ENCODE peak calls at places on chromosome 18, in four cellular contexts. A, U, N and W are unnamed samples. For H3K9me3 and H3K4me1, the result is how much of the 10 kb centered on the place peaks cover.

GRCh38 chr18:55547705-55548056 is 40.3 kb downstream of the TCF4 start:
- DNase-seq in U (no peak), A (no peak), N (no peak), W (no peak)

GRCh38 chr18:23377669-23378469 is 75.2 kb upstream of the RIOK3 start:
- DNase-seq in A (no peak), U (peak), N (no peak), W (no peak)

GRCh38 chr18:48326901-48327675 is 82.1 kb downstream of the ZBTB7C start:
- DNase-seq in U (peak), A (no peak), N (no peak), W (no peak)

GRCh38 chr18:24860978-24861680 is 400.7 kb downstream of the HRH4 start:
- DNase-seq in U (no peak), A (no peak), N (no peak), W (no peak)

GRCh38 chr18:7002107-7002506 is 115.5 kb downstream of the LAMA1 start:
- DNase-seq in A (no peak), U (no peak), N (no peak), W (no peak)

GRCh38 chr18:12863687-12864086 is 20.4 kb downstream of the PTPN2 start:
- DNase-seq in N (no peak), U (peak), A (no peak), W (no peak)

GRCh38 chr18:25423760-25424159 is 71.8 kb upstream of the ZNF521 start:
- DNase-seq in U (no peak), N (no peak), A (no peak), W (no peak)

GRCh38 chr18:13281406-13281805 is 62.8 kb downstream of the LDLRAD4 start:
- DNase-seq in N (no peak), U (no peak), A (no peak), W (no peak)

GRCh38 chr18:23732439-23732838 is 43.2 kb downstream of the LAMA3 start:
- DNase-seq in U (no peak), A (no peak), N (no peak), W (no peak)

GRCh38 chr18:59742325-59743111 is 45.3 kb upstream of the CCBE1 start:
- DNase-seq in A (no peak), U (peak), N (peak), W (no peak)

GRCh38 chr18:24567199-24567598 is 106.8 kb downstream of the HRH4 start:
- DNase-seq in U (peak), N (no peak), A (no peak), W (no peak)

GRCh38 chr18:24341361-24341760 is 56.3 kb downstream of the OSBPL1A start:
- DNase-seq in N (no peak), A (no peak), U (no peak), W (no peak)

GRCh38 chr18:65725421-65726050 is 25.3 kb upstream of the CDH7 start:
- DNase-seq in U (no peak), A (peak), N (peak), W (peak)

GRCh38 chr18:70700496-70700895 is 411.7 kb downstream of the SOCS6 start:
- DNase-seq in U (no peak), A (no peak), N (no peak), W (no peak)
- H3K9me3 ChIP-seq in U (under half), A (under half), N (under half), W (under half)

DNA sequence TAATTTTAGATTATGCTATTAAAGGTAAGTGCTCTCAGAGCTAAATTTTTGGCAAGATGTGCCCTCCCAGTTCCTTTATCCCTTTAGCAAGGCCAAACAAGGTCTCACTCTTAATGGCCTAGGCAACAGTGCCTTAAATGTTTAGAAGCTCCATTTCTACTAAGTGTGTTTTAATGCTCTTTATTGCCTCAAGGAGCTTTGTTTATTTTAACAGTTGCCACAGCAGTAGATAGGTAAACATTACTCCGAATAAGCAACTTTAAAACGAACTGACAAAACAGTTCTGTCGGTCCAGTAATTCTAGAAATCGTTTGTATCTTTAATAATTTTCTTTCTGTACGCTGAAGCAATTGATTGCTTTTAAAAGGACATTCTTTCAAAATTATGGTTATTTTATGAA is 74.5 kb downstream of the PIEZO2 start:
- DNase-seq in N (no peak), U (no peak), A (no peak), W (no peak)
- H3K4me1 ChIP-seq in N (under half), U (under half), A (under half), W (under half)

GRCh38 chr18:78995740-78996395 is 16.2 kb downstream of the SALL3 start:
- DNase-seq in N (no peak), U (no peak), A (no peak), W (no peak)
- H3K9me3 ChIP-seq in N (under half), U (under half), A (under half), W (under half)

DNA sequence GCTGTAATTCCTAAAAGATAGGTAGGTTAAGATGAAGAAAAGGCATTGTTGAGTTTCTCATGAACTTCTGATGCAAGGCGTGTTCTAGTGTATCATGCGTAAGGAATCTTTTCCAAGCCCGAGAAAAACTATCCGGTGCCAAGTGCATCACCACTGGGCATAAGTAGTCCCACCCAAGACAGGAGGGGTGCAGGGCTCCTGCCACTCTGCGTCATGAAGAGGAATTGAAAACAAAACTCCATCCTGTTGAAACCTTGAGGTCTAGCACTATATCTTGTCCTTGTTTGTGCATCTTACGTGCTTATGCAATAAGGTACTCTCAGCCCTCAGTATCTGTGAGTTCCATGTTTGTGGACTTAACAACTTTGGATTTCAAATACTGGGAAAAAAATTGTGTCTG is 45.8 kb downstream of the RAB31 start:
- DNase-seq in N (no peak), A (no peak), U (peak), W (no peak)
- H3K4me1 ChIP-seq in N (under half), A (under half), U (under half), W (under half)

DNA sequence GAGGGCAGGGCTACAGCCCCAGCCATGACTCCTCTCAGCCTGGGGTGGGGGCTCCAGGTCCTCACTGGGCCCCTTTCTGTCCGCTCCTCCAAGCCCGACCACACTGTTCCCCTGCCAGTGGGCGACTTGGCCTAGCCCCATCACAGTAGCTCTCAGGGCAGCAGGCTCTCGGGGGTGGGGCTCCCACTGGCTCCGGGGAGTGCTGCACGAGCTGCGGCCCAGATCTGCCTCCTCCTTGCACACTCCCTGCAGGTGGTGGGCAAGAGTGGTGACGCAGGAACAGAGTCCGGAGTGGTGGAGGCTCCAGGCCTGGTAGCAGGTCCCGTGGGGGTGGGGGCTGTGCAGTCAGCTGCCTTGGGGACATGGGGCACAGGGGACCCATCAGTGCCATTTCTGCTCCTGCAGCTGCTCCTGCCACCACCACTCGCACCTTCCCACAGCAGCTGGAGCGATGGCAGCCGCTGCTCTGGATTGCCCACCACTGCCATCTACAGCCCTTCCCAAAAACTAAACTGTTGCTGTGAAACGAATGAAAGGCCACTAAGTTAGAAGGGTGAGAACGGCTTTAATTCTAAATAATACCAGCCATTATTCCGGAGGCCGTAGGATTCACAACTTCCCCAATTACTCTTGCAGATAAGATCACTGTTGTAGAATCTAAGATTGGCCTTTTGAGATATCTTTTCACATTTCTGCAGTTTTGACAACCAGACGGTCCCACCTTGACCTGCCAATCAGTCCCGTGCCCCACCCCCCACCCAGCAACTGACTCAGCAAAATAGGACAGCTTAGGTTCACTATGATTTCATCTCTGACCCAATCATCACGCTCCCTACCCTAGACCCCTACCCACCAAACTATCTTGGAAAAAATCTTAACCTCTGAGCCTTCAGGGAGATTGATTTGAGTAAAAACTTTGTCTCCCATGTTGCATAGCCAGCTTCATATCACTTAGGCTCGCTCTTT is 530.2 kb downstream of the DCC start:
- DNase-seq in N (no peak), U (no peak), A (no peak), W (no peak)
- H3K9me3 ChIP-seq in N (under half), U (under half), A (under half), W (under half)

GRCh38 chr18:50125456-50125855 is 69.5 kb downstream of the MYO5B start:
- DNase-seq in N (no peak), U (no peak), A (no peak), W (no peak)

GRCh38 chr18:50128506-50129271 is 66.3 kb downstream of the MYO5B start:
- DNase-seq in U (no peak), N (no peak), A (peak), W (no peak)

GRCh38 chr18:50126466-50126865 is 68.5 kb downstream of the MYO5B start:
- DNase-seq in A (no peak), U (no peak), N (no peak), W (no peak)

GRCh38 chr18:50131591-50131990 is 63.4 kb downstream of the MYO5B start:
- DNase-seq in A (no peak), N (no peak), U (no peak), W (no peak)

GRCh38 chr18:50127516-50128229 is 67.3 kb downstream of the MYO5B start:
- DNase-seq in U (no peak), N (no peak), A (no peak), W (no peak)
- H3K4me1 ChIP-seq in U (under half), N (under half), A (under half), W (under half)

GRCh38 chr18:14959550-14959949 is 211.6 kb downstream of the ANKRD30B start:
- DNase-seq in N (no peak), A (no peak), U (no peak), W (no peak)

GRCh38 chr18:14964002-14964401 is 216.0 kb downstream of the ANKRD30B start:
- DNase-seq in U (no peak), N (no peak), A (no peak), W (no peak)

GRCh38 chr18:14963246-14963645 is 215.3 kb downstream of the ANKRD30B start:
- DNase-seq in N (no peak), U (no peak), A (no peak), W (no peak)

GRCh38 chr18:14962626-14963025 is 214.7 kb downstream of the ANKRD30B start:
- DNase-seq in A (no peak), U (no peak), N (no peak), W (no peak)

GRCh38 chr18:14961991-14962390 is 214.0 kb downstream of the ANKRD30B start:
- DNase-seq in N (no peak), A (no peak), U (no peak), W (no peak)
- H3K9me3 ChIP-seq in N (under half), A (under half), U (under half), W (under half)

GRCh38 chr18:31454066-31454708 is 6.6 kb downstream of the DSG3 start:
- DNase-seq in N (no peak), A (no peak), U (peak), W (no peak)

GRCh38 chr18:31446854-31447253 is 687 bp upstream of the DSG3 start:
- DNase-seq in U (no peak), N (no peak), A (no peak), W (no peak)

GRCh38 chr18:31447530-31448191 is at the start of gene DSG3:
- DNase-seq in U (no peak), N (no peak), A (no peak), W (no peak)

GRCh38 chr18:31450409-31450808 is 2.9 kb downstream of the DSG3 start:
- DNase-seq in A (no peak), U (no peak), N (no peak), W (no peak)

DNA sequence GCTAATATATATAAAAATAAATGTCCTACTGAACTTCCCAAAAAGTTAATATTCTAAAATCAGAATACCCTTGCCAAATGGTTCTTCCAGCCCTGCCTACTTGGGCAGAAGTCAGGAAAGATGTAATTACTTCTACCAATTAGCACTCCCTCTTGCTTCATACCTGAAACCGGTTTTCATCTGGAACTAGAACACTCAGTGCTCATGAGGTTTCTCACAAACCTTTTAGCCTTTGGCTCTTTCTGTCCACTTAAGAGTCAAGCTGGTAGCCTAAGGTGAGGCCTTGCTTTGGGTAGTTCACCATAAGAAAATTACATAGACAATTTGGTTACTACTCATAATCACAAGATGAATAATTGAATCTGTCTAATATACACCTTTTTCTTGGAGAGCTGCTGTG is 4.1 kb downstream of the DSG3 start:
- DNase-seq in N (no peak), A (no peak), U (no peak), W (no peak)
- H3K4me1 ChIP-seq in N (under half), A (under half), U (under half), W (under half)

GRCh38 chr18:64518191-64518590 is 369.3 kb upstream of the LINC00305 start:
- DNase-seq in U (no peak), A (no peak), N (no peak), W (no peak)

GRCh38 chr18:64513401-64513800 is 364.5 kb upstream of the LINC00305 start:
- DNase-seq in A (no peak), N (no peak), U (no peak), W (no peak)

GRCh38 chr18:64519191-64519590 is 370.3 kb upstream of the LINC00305 start:
- DNase-seq in A (no peak), N (no peak), U (no peak), W (peak)
- H3K9me3 ChIP-seq in A (under half), N (under half), U (under half), W (under half)

GRCh38 chr18:68429111-68429510 is 285.8 kb downstream of the TMX3 start:
- DNase-seq in A (no peak), U (no peak), N (no peak), W (no peak)
- H3K4me1 ChIP-seq in A (under half), U (half or more), N (under half), W (under half)